ENCODE peak calls at places on chromosomes 1 and 21, in nine cellular contexts. One of them, this sample, is unnamed.

GRCh38 chr1:41678141-41678878 is 193.8 kb upstream of the EDN2 start:
- DNase-seq in H9: no peak
- DNase-seq in choroid plexus epithelial cell: peak; percentile 76
- DNase-seq in MG63: no peak
- DNase-seq in nephron progenitor cell: no peak
- DNase-seq in aorta: no peak
- DNase-seq in heart right ventricle: peak; percentile 77
- DNase-seq in astrocyte: peak; percentile 92
- DNase-seq in EL: peak; percentile 83
- DNase-seq in this sample: peak; percentile 42

GRCh38 chr1:12113433-12114339 is 50.6 kb downstream of the TNFRSF8 start:
- DNase-seq in aorta: no peak
- DNase-seq in heart right ventricle: no peak
- DNase-seq in EL: peak; percentile 48
- DNase-seq in H9: no peak
- DNase-seq in MG63: no peak
- DNase-seq in nephron progenitor cell: no peak
- DNase-seq in astrocyte: peak; percentile 20
- DNase-seq in choroid plexus epithelial cell: peak; percentile 85
- DNase-seq in this sample: no peak

GRCh38 chr1:26035959-26036755 is 9.8 kb downstream of the SLC30A2 start:
- DNase-seq in MG63: peak; percentile 67
- DNase-seq in H9: peak; percentile 82
- DNase-seq in astrocyte: no peak
- DNase-seq in EL: peak; percentile 76
- DNase-seq in choroid plexus epithelial cell: peak; percentile 67
- DNase-seq in heart right ventricle: peak; percentile 87
- DNase-seq in nephron progenitor cell: peak; percentile 93
- DNase-seq in aorta: peak; percentile 85
- DNase-seq in this sample: peak; percentile 88

GRCh38 chr1:29511436-29511835 is 275.1 kb downstream of the PTPRU start:
- DNase-seq in EL: no peak
- DNase-seq in choroid plexus epithelial cell: no peak
- DNase-seq in H9: peak; percentile 14
- DNase-seq in MG63: no peak
- DNase-seq in aorta: no peak
- DNase-seq in nephron progenitor cell: no peak
- DNase-seq in astrocyte: no peak
- DNase-seq in heart right ventricle: no peak
- DNase-seq in this sample: no peak

GRCh38 chr1:99004270-99005141 is at the start of gene PLPPR5:
- DNase-seq in EL: peak; percentile 42
- DNase-seq in heart right ventricle: peak; percentile 6
- DNase-seq in H9: peak; percentile 61
- DNase-seq in astrocyte: peak; percentile 17
- DNase-seq in aorta: no peak
- DNase-seq in choroid plexus epithelial cell: peak; percentile 25
- DNase-seq in nephron progenitor cell: peak; percentile 74
- DNase-seq in MG63: peak; percentile 44
- DNase-seq in this sample: no peak

GRCh38 chr1:155168456-155169210 is 4.5 kb downstream of the KRTCAP2 start:
- DNase-seq in aorta: no peak
- DNase-seq in MG63: no peak
- DNase-seq in nephron progenitor cell: no peak
- DNase-seq in astrocyte: no peak
- DNase-seq in EL: no peak
- DNase-seq in choroid plexus epithelial cell: no peak
- DNase-seq in heart right ventricle: no peak
- DNase-seq in H9: no peak
- DNase-seq in this sample: no peak

GRCh38 chr1:24928631-24929090 is 1.4 kb downstream of the RUNX3 start:
- DNase-seq in MG63: peak; percentile 33
- DNase-seq in heart right ventricle: no peak
- DNase-seq in aorta: no peak
- DNase-seq in choroid plexus epithelial cell: no peak
- DNase-seq in EL: peak; percentile 31
- DNase-seq in nephron progenitor cell: peak; percentile 50
- DNase-seq in astrocyte: no peak
- DNase-seq in H9: no peak
- DNase-seq in this sample: peak; percentile 73

GRCh38 chr1:39525366-39526165 is 34.1 kb downstream of the BMP8A start:
- DNase-seq in astrocyte: no peak
- DNase-seq in aorta: no peak
- DNase-seq in nephron progenitor cell: no peak
- DNase-seq in EL: no peak
- DNase-seq in H9: no peak
- DNase-seq in choroid plexus epithelial cell: no peak
- DNase-seq in heart right ventricle: peak; percentile 32
- DNase-seq in MG63: no peak
- DNase-seq in this sample: peak; percentile 92

GRCh38 chr1:170077926-170078325 is 3.4 kb upstream of the KIFAP3 start:
- DNase-seq in H9: no peak
- DNase-seq in EL: no peak
- DNase-seq in heart right ventricle: no peak
- DNase-seq in aorta: no peak
- DNase-seq in nephron progenitor cell: no peak
- DNase-seq in astrocyte: no peak
- DNase-seq in MG63: no peak
- DNase-seq in choroid plexus epithelial cell: no peak
- DNase-seq in this sample: no peak

GRCh38 chr21:18443686-18444085 is 40.1 kb upstream of the TMPRSS15 start:
- DNase-seq in astrocyte: no peak
- DNase-seq in choroid plexus epithelial cell: no peak
- DNase-seq in nephron progenitor cell: no peak
- DNase-seq in H9: no peak
- DNase-seq in aorta: no peak
- DNase-seq in EL: no peak
- DNase-seq in heart right ventricle: no peak
- DNase-seq in MG63: no peak
- DNase-seq in this sample: peak; percentile 68

GRCh38 chr1:221739018-221739676 is 2.7 kb downstream of the DUSP10 start:
- DNase-seq in heart right ventricle: no peak
- DNase-seq in EL: no peak
- DNase-seq in nephron progenitor cell: no peak
- DNase-seq in aorta: no peak
- DNase-seq in H9: no peak
- DNase-seq in MG63: no peak
- DNase-seq in choroid plexus epithelial cell: no peak
- DNase-seq in astrocyte: no peak
- DNase-seq in this sample: no peak

GRCh38 chr1:55284856-55285255 is 69.7 kb upstream of the USP24 start:
- DNase-seq in MG63: no peak
- DNase-seq in EL: peak; percentile 57
- DNase-seq in heart right ventricle: no peak
- DNase-seq in choroid plexus epithelial cell: peak; percentile 72
- DNase-seq in nephron progenitor cell: peak; percentile 32
- DNase-seq in H9: no peak
- DNase-seq in aorta: no peak
- DNase-seq in astrocyte: no peak
- DNase-seq in this sample: no peak

GRCh38 chr1:42128499-42128898 is 24.7 kb upstream of the GUCA2B start:
- DNase-seq in choroid plexus epithelial cell: no peak
- DNase-seq in H9: no peak
- DNase-seq in heart right ventricle: no peak
- DNase-seq in MG63: no peak
- DNase-seq in astrocyte: no peak
- DNase-seq in EL: no peak
- DNase-seq in nephron progenitor cell: no peak
- DNase-seq in aorta: no peak
- DNase-seq in this sample: no peak

GRCh38 chr1:196309386-196309785 is 298.9 kb downstream of the KCNT2 start:
- DNase-seq in choroid plexus epithelial cell: peak; percentile 73
- DNase-seq in nephron progenitor cell: no peak
- DNase-seq in astrocyte: peak; percentile 14
- DNase-seq in aorta: no peak
- DNase-seq in heart right ventricle: no peak
- DNase-seq in H9: no peak
- DNase-seq in EL: peak; percentile 42
- DNase-seq in MG63: no peak
- DNase-seq in this sample: no peak

GRCh38 chr1:20751462-20751990 is 19.0 kb upstream of the SH2D5 start:
- DNase-seq in nephron progenitor cell: no peak
- DNase-seq in heart right ventricle: no peak
- DNase-seq in aorta: no peak
- DNase-seq in H9: no peak
- DNase-seq in MG63: no peak
- DNase-seq in astrocyte: no peak
- DNase-seq in EL: no peak
- DNase-seq in choroid plexus epithelial cell: no peak
- DNase-seq in this sample: no peak

GRCh38 chr1:8344893-8345507 is 27.1 kb downstream of the SLC45A1 start:
- DNase-seq in nephron progenitor cell: no peak
- DNase-seq in astrocyte: no peak
- DNase-seq in heart right ventricle: no peak
- DNase-seq in choroid plexus epithelial cell: no peak
- DNase-seq in MG63: no peak
- DNase-seq in aorta: no peak
- DNase-seq in EL: no peak
- DNase-seq in H9: peak; percentile 23
- DNase-seq in this sample: no peak

GRCh38 chr21:30793581-30794314 is 19.3 kb downstream of the KRTAP8-1 start:
- DNase-seq in MG63: no peak
- DNase-seq in H9: no peak
- DNase-seq in choroid plexus epithelial cell: no peak
- DNase-seq in EL: no peak
- DNase-seq in astrocyte: no peak
- DNase-seq in aorta: no peak
- DNase-seq in nephron progenitor cell: no peak
- DNase-seq in heart right ventricle: no peak
- DNase-seq in this sample: no peak

GRCh38 chr1:18111605-18112297 is 4.2 kb downstream of the IGSF21 start:
- DNase-seq in MG63: no peak
- DNase-seq in H9: no peak
- DNase-seq in EL: no peak
- DNase-seq in heart right ventricle: no peak
- DNase-seq in nephron progenitor cell: no peak
- DNase-seq in aorta: no peak
- DNase-seq in choroid plexus epithelial cell: no peak
- DNase-seq in astrocyte: no peak
- DNase-seq in this sample: no peak

GRCh38 chr1:179026813-179027664 is 1.3 kb downstream of the FAM20B start:
- DNase-seq in choroid plexus epithelial cell: no peak
- DNase-seq in aorta: no peak
- DNase-seq in astrocyte: no peak
- DNase-seq in EL: no peak
- DNase-seq in MG63: no peak
- DNase-seq in heart right ventricle: no peak
- DNase-seq in nephron progenitor cell: no peak
- DNase-seq in H9: no peak
- DNase-seq in this sample: no peak

GRCh38 chr1:17068789-17069188 is 15.0 kb upstream of the SDHB start:
- DNase-seq in choroid plexus epithelial cell: no peak
- DNase-seq in heart right ventricle: no peak
- DNase-seq in aorta: no peak
- DNase-seq in EL: no peak
- DNase-seq in nephron progenitor cell: no peak
- DNase-seq in MG63: no peak
- DNase-seq in H9: no peak
- DNase-seq in astrocyte: no peak
- DNase-seq in this sample: no peak

GRCh38 chr1:209021622-209022021 is 561.9 kb upstream of the CAMK1G start:
- DNase-seq in astrocyte: no peak
- DNase-seq in nephron progenitor cell: no peak
- DNase-seq in EL: no peak
- DNase-seq in heart right ventricle: no peak
- DNase-seq in aorta: no peak
- DNase-seq in H9: no peak
- DNase-seq in MG63: no peak
- DNase-seq in choroid plexus epithelial cell: no peak
- DNase-seq in this sample: no peak

GRCh38 chr1:6498576-6499111 is 7.2 kb upstream of the PLEKHG5 start:
- DNase-seq in nephron progenitor cell: no peak
- DNase-seq in astrocyte: no peak
- DNase-seq in EL: no peak
- DNase-seq in aorta: no peak
- DNase-seq in MG63: no peak
- DNase-seq in choroid plexus epithelial cell: no peak
- DNase-seq in H9: no peak
- DNase-seq in heart right ventricle: peak; percentile 19
- DNase-seq in this sample: no peak

GRCh38 chr21:46084709-46085108 is 13.2 kb upstream of the COL6A2 start:
- DNase-seq in H9: peak; percentile 21
- DNase-seq in nephron progenitor cell: no peak
- DNase-seq in heart right ventricle: no peak
- DNase-seq in aorta: no peak
- DNase-seq in choroid plexus epithelial cell: no peak
- DNase-seq in EL: no peak
- DNase-seq in astrocyte: no peak
- DNase-seq in MG63: no peak
- DNase-seq in this sample: no peak

GRCh38 chr1:5391725-5392124 is 600.5 kb downstream of the NPHP4 start:
- DNase-seq in nephron progenitor cell: no peak
- DNase-seq in choroid plexus epithelial cell: peak; percentile 1
- DNase-seq in aorta: no peak
- DNase-seq in astrocyte: no peak
- DNase-seq in heart right ventricle: no peak
- DNase-seq in EL: no peak
- DNase-seq in MG63: no peak
- DNase-seq in H9: no peak
- DNase-seq in this sample: no peak

GRCh38 chr1:64514197-64514765 is 44.4 kb downstream of the CACHD1 start:
- DNase-seq in EL: peak; percentile 86
- DNase-seq in astrocyte: peak; percentile 92
- DNase-seq in H9: no peak
- DNase-seq in choroid plexus epithelial cell: peak; percentile 85
- DNase-seq in aorta: no peak
- DNase-seq in MG63: peak; percentile 54
- DNase-seq in heart right ventricle: no peak
- DNase-seq in nephron progenitor cell: no peak
- DNase-seq in this sample: no peak

GRCh38 chr1:201348211-201348566 is 29.3 kb downstream of the TNNT2 start:
- DNase-seq in heart right ventricle: no peak
- DNase-seq in astrocyte: peak; percentile 16
- DNase-seq in EL: peak; percentile 67
- DNase-seq in MG63: peak; percentile 62
- DNase-seq in choroid plexus epithelial cell: peak; percentile 74
- DNase-seq in aorta: peak; percentile 22
- DNase-seq in H9: peak; percentile 89
- DNase-seq in nephron progenitor cell: peak; percentile 66
- DNase-seq in this sample: no peak

This sample was measured in B cell.